ENCODE peak calls at places on chromosomes 7 and 10, in eight cellular contexts. One of them, this sample, is unnamed.

GRCh38 chr7:17466201-17466600 is 167.7 kb downstream of the AHR start:
- DNase-seq in dorsolateral prefrontal cortex: no peak
- DNase-seq in COLO829: no peak
- DNase-seq in left cardiac atrium: no peak
- DNase-seq in T-helper 9 cell: no peak
- DNase-seq in IMR-90: no peak
- DNase-seq in KG1: no peak
- DNase-seq in left colon: no peak
- DNase-seq in this sample: peak

GRCh38 chr7:4694653-4695335 is 12.7 kb downstream of the FOXK1 start:
- DNase-seq in dorsolateral prefrontal cortex: no peak
- DNase-seq in COLO829: no peak
- DNase-seq in left cardiac atrium: peak
- DNase-seq in T-helper 9 cell: no peak
- DNase-seq in IMR-90: peak
- DNase-seq in KG1: no peak
- DNase-seq in left colon: no peak
- DNase-seq in this sample: no peak

GRCh38 chr7:157830331-157830730 is 493.5 kb downstream of the DNAJB6 start:
- DNase-seq in dorsolateral prefrontal cortex: no peak
- DNase-seq in COLO829: no peak
- DNase-seq in left cardiac atrium: no peak
- DNase-seq in T-helper 9 cell: no peak
- DNase-seq in IMR-90: no peak
- DNase-seq in KG1: no peak
- DNase-seq in left colon: no peak
- DNase-seq in this sample: no peak

GRCh38 chr7:7791523-7791922 is 73.1 kb upstream of the RPA3 start:
- DNase-seq in dorsolateral prefrontal cortex: no peak
- DNase-seq in COLO829: no peak
- DNase-seq in left cardiac atrium: no peak
- DNase-seq in T-helper 9 cell: no peak
- DNase-seq in IMR-90: no peak
- DNase-seq in KG1: no peak
- DNase-seq in left colon: no peak
- DNase-seq in this sample: no peak

GRCh38 chr10:87976101-87976743 is 112.8 kb downstream of the PTEN start:
- DNase-seq in dorsolateral prefrontal cortex: no peak
- DNase-seq in COLO829: no peak
- DNase-seq in left cardiac atrium: no peak
- DNase-seq in T-helper 9 cell: no peak
- DNase-seq in IMR-90: peak
- DNase-seq in KG1: no peak
- DNase-seq in left colon: no peak
- DNase-seq in this sample: no peak

GRCh38 chr10:22230331-22230833 is 12.6 kb upstream of the EBLN1 start:
- DNase-seq in dorsolateral prefrontal cortex: no peak
- DNase-seq in COLO829: no peak
- DNase-seq in left cardiac atrium: no peak
- DNase-seq in T-helper 9 cell: no peak
- DNase-seq in IMR-90: peak
- DNase-seq in KG1: peak
- DNase-seq in left colon: peak
- DNase-seq in this sample: peak

GRCh38 chr7:23938937-23939552 is 229.0 kb downstream of the STK31 start:
- DNase-seq in dorsolateral prefrontal cortex: no peak
- DNase-seq in COLO829: peak
- DNase-seq in left cardiac atrium: no peak
- DNase-seq in T-helper 9 cell: no peak
- DNase-seq in IMR-90: peak
- DNase-seq in KG1: no peak
- DNase-seq in left colon: peak
- DNase-seq in this sample: peak

GRCh38 chr7:131226116-131226562 is 101.5 kb upstream of the MKLN1 start:
- DNase-seq in dorsolateral prefrontal cortex: no peak
- DNase-seq in COLO829: no peak
- DNase-seq in left cardiac atrium: no peak
- DNase-seq in T-helper 9 cell: no peak
- DNase-seq in IMR-90: peak
- DNase-seq in KG1: no peak
- DNase-seq in left colon: no peak
- DNase-seq in this sample: no peak

GRCh38 chr7:5822742-5823503 is 41.5 kb upstream of the RNF216 start:
- DNase-seq in dorsolateral prefrontal cortex: peak
- DNase-seq in COLO829: peak
- DNase-seq in left cardiac atrium: peak
- DNase-seq in T-helper 9 cell: peak
- DNase-seq in IMR-90: peak
- DNase-seq in KG1: peak
- DNase-seq in left colon: peak
- DNase-seq in this sample: peak

GRCh38 chr10:16231734-16232133 is 205.1 kb upstream of the PTER start:
- DNase-seq in dorsolateral prefrontal cortex: no peak
- DNase-seq in COLO829: no peak
- DNase-seq in left cardiac atrium: no peak
- DNase-seq in T-helper 9 cell: no peak
- DNase-seq in IMR-90: no peak
- DNase-seq in KG1: no peak
- DNase-seq in left colon: no peak
- DNase-seq in this sample: no peak

GRCh38 chr7:11328309-11328708 is 354.6 kb downstream of the PHF14 start:
- DNase-seq in dorsolateral prefrontal cortex: no peak
- DNase-seq in COLO829: no peak
- DNase-seq in left cardiac atrium: no peak
- DNase-seq in T-helper 9 cell: no peak
- DNase-seq in IMR-90: no peak
- DNase-seq in KG1: no peak
- DNase-seq in left colon: no peak
- DNase-seq in this sample: peak

GRCh38 chr10:78567680-78568453 is 500.9 kb upstream of the ZMIZ1 start:
- DNase-seq in dorsolateral prefrontal cortex: no peak
- DNase-seq in COLO829: no peak
- DNase-seq in left cardiac atrium: no peak
- DNase-seq in T-helper 9 cell: no peak
- DNase-seq in IMR-90: no peak
- DNase-seq in KG1: no peak
- DNase-seq in left colon: no peak
- DNase-seq in this sample: no peak

GRCh38 chr7:136086712-136087111 is 109.6 kb upstream of the MTPN start:
- DNase-seq in dorsolateral prefrontal cortex: peak
- DNase-seq in COLO829: peak
- DNase-seq in left cardiac atrium: peak
- DNase-seq in T-helper 9 cell: no peak
- DNase-seq in IMR-90: peak
- DNase-seq in KG1: no peak
- DNase-seq in left colon: no peak
- DNase-seq in this sample: peak

GRCh38 chr10:70283445-70284399 is at the start of gene NPFFR1:
- DNase-seq in dorsolateral prefrontal cortex: no peak
- DNase-seq in COLO829: no peak
- DNase-seq in left cardiac atrium: no peak
- DNase-seq in T-helper 9 cell: no peak
- DNase-seq in IMR-90: no peak
- DNase-seq in KG1: no peak
- DNase-seq in left colon: no peak
- DNase-seq in this sample: no peak

GRCh38 chr7:107857541-107857912 is 33.5 kb upstream of the DLD start:
- DNase-seq in dorsolateral prefrontal cortex: no peak
- DNase-seq in COLO829: peak
- DNase-seq in left cardiac atrium: no peak
- DNase-seq in T-helper 9 cell: no peak
- DNase-seq in IMR-90: peak
- DNase-seq in KG1: no peak
- DNase-seq in left colon: no peak
- DNase-seq in this sample: peak

GRCh38 chr7:159105066-159105780 is 39.4 kb downstream of the VIPR2 start:
- DNase-seq in dorsolateral prefrontal cortex: peak
- DNase-seq in COLO829: no peak
- DNase-seq in left cardiac atrium: peak
- DNase-seq in T-helper 9 cell: no peak
- DNase-seq in IMR-90: no peak
- DNase-seq in KG1: no peak
- DNase-seq in left colon: no peak
- DNase-seq in this sample: no peak

GRCh38 chr7:14836006-14836405 is 66.5 kb downstream of the DGKB start:
- DNase-seq in dorsolateral prefrontal cortex: no peak
- DNase-seq in COLO829: no peak
- DNase-seq in left cardiac atrium: no peak
- DNase-seq in T-helper 9 cell: no peak
- DNase-seq in IMR-90: no peak
- DNase-seq in KG1: no peak
- DNase-seq in left colon: no peak
- DNase-seq in this sample: no peak